ENCODE peak calls at places on chromosomes 1 and 21, in seven cellular contexts. S is NCI-H1930, A is sciatic nerve, W is putamen, M is NCI-H345, H is HT1080, V is HEK293T. B is an unnamed sample.

GRCh38 chr21:46151989-46152938 is 3.1 kb downstream of the FTCD start:
- DNase-seq in A (peak), W (no peak), M (no peak), S (no peak), H (no peak), V (no peak), B (no peak)

GRCh38 chr1:36387141-36387949 is 1.6 kb upstream of the STK40 start:
- DNase-seq in A (peak), W (no peak), M (no peak), V (no peak), S (no peak), H (peak), B (peak)

GRCh38 chr1:214402583-214403216 is 121.7 kb downstream of the SMYD2 start:
- DNase-seq in V (no peak), H (peak), A (no peak), S (no peak), M (no peak), W (no peak), B (no peak)

GRCh38 chr1:21570528-21570875 is 61.3 kb downstream of the ALPL start:
- DNase-seq in A (no peak), W (no peak), H (no peak), S (no peak), V (no peak), M (no peak), B (no peak)

GRCh38 chr1:206589206-206589605 is 23.1 kb downstream of the EIF2D start:
- DNase-seq in S (no peak), H (peak), W (no peak), M (no peak), V (no peak), A (no peak), B (peak)

GRCh38 chr1:109617291-109617801 is 2.1 kb downstream of the GNAT2 start:
- DNase-seq in S (no peak), A (no peak), W (no peak), H (peak), V (no peak), M (no peak), B (no peak)

GRCh38 chr1:227891223-227891954 is 56.3 kb downstream of the WNT9A start:
- DNase-seq in S (no peak), V (no peak), A (peak), W (no peak), M (no peak), H (no peak), B (no peak)

GRCh38 chr1:57017717-57018116 is 51.9 kb upstream of the C8B start:
- DNase-seq in A (no peak), M (no peak), H (no peak), V (peak), S (no peak), W (no peak), B (no peak)

GRCh38 chr1:208059328-208060017 is 148.5 kb upstream of the CD34 start:
- DNase-seq in W (no peak), A (no peak), S (no peak), V (peak), H (no peak), M (no peak), B (no peak)

GRCh38 chr1:11273595-11274234 is 717 bp downstream of the UBIAD1 start:
- DNase-seq in W (no peak), H (peak), V (no peak), S (no peak), M (no peak), A (no peak), B (peak)

GRCh38 chr1:62285984-62286481 is 33.2 kb downstream of the KANK4 start:
- DNase-seq in H (no peak), A (no peak), V (no peak), W (no peak), S (no peak), M (no peak), B (no peak)

GRCh38 chr1:65764052-65764451 is 28.6 kb upstream of the PDE4B start:
- DNase-seq in A (no peak), W (no peak), S (no peak), H (no peak), M (peak), V (no peak), B (no peak)

GRCh38 chr1:52102336-52103013 is 39.4 kb upstream of the ZFYVE9 start:
- DNase-seq in M (no peak), H (no peak), A (no peak), W (no peak), S (no peak), V (no peak), B (no peak)

GRCh38 chr1:164640673-164641352 is 81.8 kb downstream of the PBX1 start:
- DNase-seq in H (no peak), M (no peak), W (no peak), A (no peak), V (no peak), S (no peak), B (no peak)

GRCh38 chr21:17759546-17760178 is 59.5 kb downstream of the C21orf91 start:
- DNase-seq in W (no peak), H (no peak), M (no peak), V (no peak), S (no peak), A (no peak), B (no peak)

GRCh38 chr1:19013826-19014548 is 57.5 kb upstream of the IFFO2 start:
- DNase-seq in V (peak), M (no peak), A (no peak), S (no peak), W (no peak), H (no peak), B (no peak)

GRCh38 chr1:15412843-15413242 is 3.2 kb downstream of the EFHD2 start:
- DNase-seq in H (no peak), M (no peak), V (no peak), S (no peak), W (peak), A (no peak), B (no peak)

GRCh38 chr1:70483342-70483741 is 72.3 kb downstream of the CTH start:
- DNase-seq in M (no peak), A (no peak), H (no peak), W (no peak), S (no peak), V (no peak), B (no peak)

GRCh38 chr1:93770640-93771039 is 89.0 kb upstream of the BCAR3 start:
- DNase-seq in A (no peak), S (no peak), V (no peak), H (no peak), M (no peak), W (no peak), B (no peak)

GRCh38 chr1:100671604-100672003 is 47.9 kb upstream of the VCAM1 start:
- DNase-seq in A (no peak), H (no peak), V (no peak), M (no peak), W (no peak), S (no peak), B (no peak)

GRCh38 chr1:198970919-198971318 is 332.1 kb downstream of the PTPRC start:
- DNase-seq in W (no peak), M (no peak), S (no peak), V (no peak), H (peak), A (no peak), B (no peak)

GRCh38 chr1:116356673-116357072 is 16.4 kb upstream of the ATP1A1 start:
- DNase-seq in V (no peak), W (no peak), H (peak), S (no peak), A (no peak), M (no peak), B (no peak)

GRCh38 chr1:168321945-168322344 is 41.3 kb downstream of the TBX19 start:
- DNase-seq in M (peak), W (no peak), A (no peak), H (peak), S (no peak), V (no peak), B (no peak)

GRCh38 chr1:145898756-145899155 is 11.1 kb downstream of the ITGA10 start:
- DNase-seq in A (no peak), W (no peak), V (no peak), M (no peak), S (no peak), H (peak), B (no peak)

GRCh38 chr1:33616780-33617179 is 144.3 kb downstream of the ZSCAN20 start:
- DNase-seq in A (no peak), V (no peak), M (no peak), H (no peak), W (no peak), S (no peak), B (no peak)

GRCh38 chr1:209490013-209490412 is 93.5 kb upstream of the CAMK1G start:
- DNase-seq in M (no peak), S (no peak), W (no peak), V (peak), H (peak), A (no peak), B (no peak)

GRCh38 chr1:180311011-180311730 is 81.1 kb downstream of the LHX4 start:
- DNase-seq in A (no peak), V (no peak), W (no peak), M (no peak), S (no peak), H (peak), B (no peak)

GRCh38 chr1:39625462-39626273 is 13.8 kb downstream of the HEYL start:
- DNase-seq in H (no peak), W (peak), A (peak), V (no peak), M (no peak), S (no peak), B (no peak)

GRCh38 chr1:104463126-104463697 is 713.5 kb downstream of the AMY1C start:
- DNase-seq in V (no peak), W (no peak), S (no peak), A (no peak), H (no peak), M (no peak), B (no peak)

GRCh38 chr21:29017639-29018237 is 1.4 kb downstream of the RWDD2B start:
- DNase-seq in H (no peak), W (no peak), S (no peak), M (no peak), V (no peak), A (no peak), B (no peak)

GRCh38 chr1:53442297-53442696 is 16.9 kb upstream of the DMRTB1 start:
- DNase-seq in H (peak), A (no peak), V (no peak), S (no peak), M (no peak), W (no peak), B (peak)

GRCh38 chr1:160539896-160540858 is 17.1 kb upstream of the SLAMF6 start:
- DNase-seq in W (no peak), H (no peak), V (no peak), S (no peak), A (no peak), M (no peak), B (no peak)

B was measured in T1000.